ENCODE peak calls at places on chromosomes 4 and X, in seven cellular contexts. H is fibroblast of the aortic adventitia, V is brain microvascular endothelial cell, O is aorta, X is fibroblast of lung, B is left ventricle myocardium inferior, S is cardiac fibroblast. J is an unnamed sample.
A peak's percentile ranks its signal among the peaks of the same experiment; 100 is the strongest.

GRCh38 chr4:169279111-169279510 is 8.4 kb upstream of the SH3RF1 start:
- DNase-seq in O (no peak), B (no peak), V (no peak), H (peak; percentile 73), S (peak; percentile 47), X (no peak), J (no peak)

GRCh38 chrX:39874202-39874816 is 223.4 kb downstream of the BCOR start:
- DNase-seq in H (no peak), X (no peak), B (no peak), V (no peak), S (no peak), O (no peak), J (no peak)

GRCh38 chr4:19329631-19330030 is 922.1 kb upstream of the SLIT2 start:
- DNase-seq in H (peak; percentile 52), X (peak; percentile 65), V (no peak), B (no peak), S (no peak), O (no peak), J (no peak)

GRCh38 chr4:124433500-124433899 is 279.0 kb downstream of the ANKRD50 start:
- DNase-seq in B (no peak), O (no peak), X (peak; percentile 34), S (peak; percentile 23), H (no peak), V (peak; percentile 76), J (no peak)

GRCh38 chrX:101219840-101220191 is 230 bp downstream of the DRP2 start:
- DNase-seq in S (peak; percentile 63), V (peak; percentile 55), X (peak; percentile 72), B (no peak), O (no peak), H (peak; percentile 35), J (no peak)

GRCh38 chrX:103629295-103630170 is 758 bp downstream of the TCEAL1 start:
- DNase-seq in S (peak; percentile 76), H (peak; percentile 65), O (peak; percentile 76), X (peak; percentile 75), B (peak; percentile 62), V (peak; percentile 37), J (no peak)

GRCh38 chr4:102299708-102300107 is 45.6 kb downstream of the SLC39A8 start:
- DNase-seq in H (peak; percentile 76), V (peak; percentile 54), S (peak; percentile 74), O (no peak), B (peak; percentile 11), X (peak; percentile 64), J (no peak)

GRCh38 chr4:105194328-105195231 is 47.9 kb downstream of the TET2 start:
- DNase-seq in V (peak; percentile 15), X (peak; percentile 74), B (no peak), S (no peak), H (peak; percentile 29), O (no peak), J (no peak)

GRCh38 chr4:3224971-3225850 is 23.7 kb upstream of the MSANTD1 start:
- DNase-seq in H (no peak), X (no peak), O (peak; percentile 42), B (peak; percentile 11), S (no peak), V (no peak), J (no peak)

GRCh38 chr4:57905965-57906364 is 795.8 kb upstream of the IGFBP7 start:
- DNase-seq in O (no peak), B (no peak), H (no peak), X (no peak), V (no peak), S (no peak), J (no peak)

GRCh38 chr4:88731359-88731758 is 33.7 kb upstream of the NAP1L5 start:
- DNase-seq in S (peak; percentile 13), O (no peak), B (no peak), H (no peak), V (no peak), X (no peak), J (no peak)

GRCh38 chrX:15815779-15816452 is 25.6 kb downstream of the ZRSR2 start:
- DNase-seq in H (peak; percentile 23), B (no peak), X (no peak), V (no peak), S (peak; percentile 31), O (no peak), J (no peak)

GRCh38 chr4:54167508-54167907 is 61.6 kb upstream of the PDGFRA start:
- DNase-seq in X (no peak), B (no peak), H (no peak), S (no peak), V (no peak), O (no peak), J (no peak)

GRCh38 chrX:9899640-9900075 is 67.5 kb upstream of the CLDN34 start:
- DNase-seq in S (peak; percentile 62), X (peak; percentile 92), O (no peak), B (no peak), H (no peak), V (peak; percentile 73), J (no peak)

DNA sequence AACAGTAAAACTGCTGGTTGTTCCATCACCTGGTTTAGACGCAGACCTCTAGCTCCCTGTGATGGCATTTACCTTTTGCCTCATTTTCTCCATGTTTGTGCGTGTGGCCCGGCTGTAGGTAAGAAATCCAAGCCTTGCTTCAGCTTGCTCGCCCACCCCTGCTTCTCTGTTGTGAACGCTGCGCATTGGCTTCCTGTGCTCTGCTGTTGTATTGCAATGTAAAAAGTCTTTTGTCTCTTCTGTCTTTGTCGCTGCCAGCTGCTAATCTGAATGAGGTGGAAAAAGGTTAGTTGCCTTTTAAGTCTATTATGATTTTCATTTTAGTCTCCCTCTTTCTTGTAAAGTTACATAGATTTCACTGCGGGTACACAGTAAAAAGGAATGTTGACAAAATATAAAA is 127.3 kb upstream of the PACRGL start:
- DNase-seq in X (no peak), S (no peak), O (no peak), H (no peak), V (no peak), B (no peak), J (no peak)
- H3K4me3 ChIP-seq in X (no peak overlapping the region), S (no peak overlapping the region), O (no peak overlapping the region), H (no peak overlapping the region), V (no peak overlapping the region), B (no peak overlapping the region), J (no peak overlapping the region)

DNA sequence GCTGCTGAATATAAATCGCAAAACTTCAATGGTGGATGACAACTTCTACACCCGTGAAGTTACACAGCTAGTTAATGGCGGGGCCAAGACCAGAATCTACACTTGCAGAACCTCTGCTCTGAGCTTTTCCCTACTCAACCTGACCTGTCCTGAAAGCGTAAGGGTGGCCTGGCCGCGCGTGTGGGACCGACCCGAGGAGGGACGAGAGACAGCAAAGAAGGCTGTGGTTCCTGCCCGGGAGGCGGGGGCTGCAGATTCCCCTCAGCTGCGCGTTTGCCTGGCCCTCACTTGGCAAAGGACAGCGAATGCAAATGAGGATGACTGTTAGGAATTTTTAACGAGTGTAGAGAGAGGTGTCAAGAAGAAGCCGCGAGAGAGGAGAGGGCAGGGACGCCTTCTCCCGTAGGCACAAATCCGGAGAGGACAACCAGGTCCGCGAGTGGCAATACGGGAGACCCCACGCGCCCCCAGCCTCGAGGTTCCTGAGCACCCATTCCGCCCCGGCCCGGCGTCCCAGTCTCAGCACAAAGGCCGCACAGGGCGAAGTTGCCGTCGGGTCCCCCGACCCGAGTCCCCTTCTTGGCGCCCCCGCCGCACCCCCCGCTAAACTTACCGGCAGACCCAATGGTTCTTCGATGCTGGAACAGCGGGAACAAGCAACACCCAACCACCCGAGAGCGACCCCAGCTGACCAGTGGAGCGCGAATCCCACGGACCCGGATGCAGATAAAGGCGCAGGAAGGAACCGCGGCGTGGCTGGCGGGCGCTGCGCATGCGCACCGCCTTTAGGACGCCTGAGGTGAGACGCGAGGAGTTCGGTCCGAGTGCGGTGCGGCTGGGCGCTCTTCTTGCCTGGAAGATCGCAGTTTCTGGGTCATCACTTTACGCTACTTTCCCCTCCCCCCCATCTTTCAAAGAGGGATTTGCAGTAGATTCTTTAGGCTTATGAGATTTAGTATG is at the start of gene GNPDA2:
- DNase-seq in H (peak; percentile 90), B (peak; percentile 93), X (peak; percentile 89), O (peak; percentile 94), S (peak; percentile 94), V (peak; percentile 91), J (peak; percentile 46)
- H3K4me3 ChIP-seq in H (peak within 1 kb of the TSS; percentile 92), B (peak within 1 kb of the TSS; percentile 93), X (peak within 1 kb of the TSS; percentile 94), O (peak within 1 kb of the TSS; percentile 19), S (peak within 1 kb of the TSS; percentile 92), V (peak within 1 kb of the TSS; percentile 89), J (peak within 1 kb of the TSS; percentile 83)

GRCh38 chrX:48917139-48917980 is 1.5 kb downstream of the PIM2 start:
- DNase-seq in H (peak; percentile 86), S (peak; percentile 91), O (peak; percentile 92), B (peak; percentile 86), X (peak; percentile 76), V (peak; percentile 86), J (peak; percentile 38)

GRCh38 chrX:48918303-48918643 is 551 bp downstream of the PIM2 start:
- DNase-seq in V (no peak), S (no peak), X (no peak), B (no peak), O (no peak), H (no peak), J (no peak)

GRCh38 chrX:48911407-48912182 is at the start of gene SLC35A2:
- DNase-seq in H (peak; percentile 58), S (peak; percentile 61), X (peak; percentile 77), B (peak; percentile 80), V (peak; percentile 70), O (peak; percentile 86), J (no peak)

GRCh38 chrX:48913605-48914366 is 2.3 kb upstream of the SLC35A2 start:
- DNase-seq in V (no peak), B (no peak), S (no peak), X (no peak), O (peak; percentile 40), H (no peak), J (no peak)

DNA sequence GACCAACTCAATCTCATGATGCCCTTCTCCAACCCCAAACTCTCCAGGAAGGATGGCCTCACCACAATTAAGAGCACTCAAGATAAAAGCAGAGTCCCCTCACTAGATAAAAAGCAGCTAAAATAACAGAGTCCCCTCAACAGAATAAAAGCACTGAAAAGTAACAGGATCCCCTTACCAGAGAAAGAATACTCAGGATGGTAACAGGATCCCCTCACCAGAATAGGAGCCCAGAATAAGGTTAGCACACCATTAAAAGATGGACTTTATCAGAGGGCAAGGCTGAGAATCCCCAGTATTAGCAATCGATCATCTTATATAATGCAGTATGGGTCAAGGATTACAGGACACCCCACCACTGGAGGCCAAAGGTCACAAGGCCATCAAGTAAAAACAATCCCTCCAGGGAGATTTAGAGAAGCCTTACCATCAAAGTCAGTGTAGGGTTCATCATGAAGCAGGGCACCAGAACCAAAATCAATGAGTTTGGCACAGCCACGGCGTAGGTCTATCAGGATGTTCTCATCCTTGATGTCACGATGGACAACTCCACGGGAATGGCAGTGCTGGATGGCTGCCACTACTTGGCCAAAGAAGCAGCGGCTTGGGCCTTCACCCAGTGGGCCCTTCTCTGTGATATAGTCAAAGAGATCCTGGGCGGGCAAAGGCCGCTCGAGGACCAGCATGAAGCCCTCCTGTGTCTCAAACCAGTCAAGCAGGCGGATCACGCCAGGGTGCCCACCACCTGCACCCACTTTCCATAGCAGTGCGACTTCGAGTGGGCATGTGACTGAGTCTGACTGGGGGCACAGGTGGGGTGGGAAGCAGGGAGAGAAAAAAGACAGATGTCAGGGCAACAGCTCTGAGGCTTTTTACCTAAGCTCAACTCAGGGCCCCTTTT is 3.4 kb upstream of the SLC35A2 start:
- DNase-seq in V (no peak), H (no peak), B (no peak), S (no peak), O (peak; percentile 46), X (no peak), J (no peak)
- H3K4me3 ChIP-seq in V (no peak overlapping the region), H (no peak overlapping the region), B (no peak overlapping the region), S (no peak overlapping the region), O (no peak overlapping the region), X (no peak overlapping the region), J (no peak overlapping the region)

DNA sequence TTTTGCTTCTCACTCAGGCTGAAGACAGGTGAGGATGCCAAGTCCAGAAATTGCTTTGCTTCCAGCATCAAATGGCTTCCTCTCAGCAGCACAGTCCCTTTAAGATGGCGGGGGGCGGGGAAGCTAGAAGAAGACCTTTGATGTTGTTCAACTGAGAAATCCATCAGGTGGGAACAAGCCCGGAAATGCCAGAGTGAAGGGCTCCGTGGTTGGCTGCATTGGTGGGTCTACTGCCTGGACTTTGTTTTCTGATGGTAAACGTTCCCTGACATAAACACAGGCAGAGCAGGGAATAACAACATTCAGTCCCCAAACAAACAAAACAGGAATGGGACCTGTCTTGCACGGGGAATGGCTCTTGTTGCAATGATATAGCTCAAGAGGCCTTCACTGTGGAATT is 37.3 kb downstream of the APLN start:
- DNase-seq in O (no peak), B (no peak), H (no peak), S (no peak), X (no peak), V (no peak), J (no peak)
- H3K4me3 ChIP-seq in O (no peak overlapping the region), B (no peak overlapping the region), H (no peak overlapping the region), S (no peak overlapping the region), X (no peak overlapping the region), V (no peak overlapping the region), J (no peak overlapping the region)

J was measured in AG04449.